ENCODE peak calls at places on chromosome 22, in seven cellular contexts. H is spleen, L is HCT116, M is tibial nerve, F is choroid plexus epithelial cell, Y is HFFc6, T is ovary. Z is an unnamed sample.

GRCh38 chr22:37544955-37545702 is 15.2 kb upstream of the CDC42EP1 start:
- DNase-seq in H (no peak), L (no peak), M (no peak), F (peak), Y (peak), T (peak), Z (peak)

GRCh38 chr22:19889951-19890350 is 35.3 kb upstream of the GNB1L start:
- DNase-seq in H (peak), L (no peak), M (no peak), F (no peak), Y (no peak), T (no peak), Z (no peak)

GRCh38 chr22:50252081-50253045 is 1.3 kb upstream of the HDAC10 start:
- DNase-seq in H (peak), L (no peak), M (peak), F (peak), Y (no peak), T (peak), Z (peak)

GRCh38 chr22:41021039-41021654 is 70.0 kb downstream of the RBX1 start:
- DNase-seq in H (peak), L (no peak), M (no peak), F (no peak), Y (no peak), T (peak), Z (peak)

GRCh38 chr22:41528132-41528766 is 16.0 kb downstream of the POLR3H start:
- DNase-seq in H (no peak), L (no peak), M (no peak), F (no peak), Y (no peak), T (no peak), Z (no peak)

GRCh38 chr22:32079110-32080089 is 36.3 kb downstream of the SLC5A1 start:
- DNase-seq in H (no peak), L (peak), M (no peak), F (peak), Y (peak), T (no peak), Z (peak)

GRCh38 chr22:20653012-20653794 is 120.7 kb upstream of the SERPIND1 start:
- DNase-seq in H (no peak), L (no peak), M (no peak), F (no peak), Y (no peak), T (no peak), Z (no peak)

GRCh38 chr22:21826204-21826603 is 41.2 kb downstream of the MAPK1 start:
- DNase-seq in H (no peak), L (no peak), M (no peak), F (no peak), Y (no peak), T (no peak), Z (no peak)

GRCh38 chr22:18042685-18043084 is 18.3 kb upstream of the MICAL3 start:
- DNase-seq in H (no peak), L (no peak), M (no peak), F (no peak), Y (peak), T (no peak), Z (peak)

GRCh38 chr22:32644252-32645100 is 157.0 kb upstream of the TIMP3 start:
- DNase-seq in H (peak), L (no peak), M (peak), F (peak), Y (no peak), T (peak), Z (peak)

GRCh38 chr22:50526849-50527801 is 1.7 kb upstream of the SCO2 start:
- DNase-seq in H (peak), L (no peak), M (no peak), F (no peak), Y (no peak), T (no peak), Z (peak)

GRCh38 chr22:38317237-38317994 is at the start of gene CSNK1E:
- DNase-seq in H (peak), L (no peak), M (peak), F (peak), Y (no peak), T (peak), Z (peak)

GRCh38 chr22:49154433-49154832 is 673.2 kb downstream of the BRD1 start:
- DNase-seq in H (peak), L (no peak), M (peak), F (no peak), Y (no peak), T (no peak), Z (no peak)

GRCh38 chr22:39627208-39627607 is 56.7 kb downstream of the CACNA1I start:
- DNase-seq in H (no peak), L (no peak), M (no peak), F (no peak), Y (no peak), T (no peak), Z (no peak)

GRCh38 chr22:40732996-40733292 is 53.7 kb downstream of the MCHR1 start:
- DNase-seq in H (no peak), L (no peak), M (no peak), F (no peak), Y (no peak), T (no peak), Z (no peak)

GRCh38 chr22:41508770-41509170 is 35.5 kb downstream of the POLR3H start:
- DNase-seq in H (no peak), L (no peak), M (no peak), F (no peak), Y (no peak), T (peak), Z (no peak)

GRCh38 chr22:48689206-48689605 is 1138.5 kb downstream of the BRD1 start:
- DNase-seq in H (no peak), L (no peak), M (no peak), F (no peak), Y (no peak), T (no peak), Z (no peak)

GRCh38 chr22:32552540-32552939 is 77.9 kb downstream of the FBXO7 start:
- DNase-seq in H (no peak), L (no peak), M (no peak), F (no peak), Y (no peak), T (no peak), Z (no peak)

GRCh38 chr22:32237021-32237420 is 18.1 kb downstream of the SLC5A4 start:
- DNase-seq in H (no peak), L (no peak), M (no peak), F (no peak), Y (no peak), T (no peak), Z (no peak)

GRCh38 chr22:50170453-50171318 is at the start of gene PANX2:
- DNase-seq in H (peak), L (no peak), M (no peak), F (peak), Y (no peak), T (peak), Z (no peak)

GRCh38 chr22:40727607-40728325 is 48.5 kb downstream of the MCHR1 start:
- DNase-seq in H (no peak), L (no peak), M (no peak), F (no peak), Y (no peak), T (no peak), Z (no peak)

GRCh38 chr22:32326647-32327046 is 31.0 kb upstream of the RFPL3 start:
- DNase-seq in H (peak), L (no peak), M (no peak), F (no peak), Y (no peak), T (no peak), Z (no peak)

GRCh38 chr22:39098026-39098425 is 982 bp downstream of the APOBEC3H start:
- DNase-seq in H (no peak), L (no peak), M (no peak), F (no peak), Y (no peak), T (no peak), Z (peak)

GRCh38 chr22:40487663-40488249 is 117.4 kb downstream of the SGSM3 start:
- DNase-seq in H (no peak), L (no peak), M (no peak), F (peak), Y (peak), T (no peak), Z (peak)

DNA sequence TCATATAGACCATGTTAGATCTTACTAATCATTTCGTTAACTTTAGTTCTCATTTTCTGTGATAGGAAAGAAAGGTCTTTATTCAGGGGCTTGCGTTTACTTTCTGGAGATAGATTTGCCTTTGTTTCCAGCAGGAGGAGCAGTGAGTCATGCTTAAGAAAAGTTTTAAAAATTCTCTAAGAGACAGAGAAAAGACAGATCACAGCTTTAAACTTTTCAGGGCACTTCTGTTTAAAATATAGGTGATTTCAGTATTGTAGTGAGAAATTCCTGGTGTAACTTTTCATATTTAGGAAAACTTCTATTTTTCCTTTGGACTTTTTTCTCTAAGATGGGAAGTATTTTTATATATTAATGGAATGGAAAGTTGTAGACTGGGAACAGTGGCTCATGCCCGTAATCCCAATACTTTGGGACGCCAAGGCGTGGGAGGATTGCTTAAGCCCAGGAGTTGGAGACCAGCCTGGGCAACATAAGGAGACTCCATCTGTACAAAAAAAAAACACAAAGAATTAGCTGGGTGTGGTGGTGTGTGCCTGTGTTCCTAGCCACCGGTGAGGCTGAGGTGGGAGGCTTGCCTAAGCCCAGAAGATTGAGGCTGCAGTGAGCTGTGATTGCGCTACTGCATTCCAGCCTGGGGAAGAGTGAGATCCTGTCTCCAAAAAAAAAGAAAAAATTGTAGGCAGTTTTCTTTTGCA is 60.3 kb downstream of the ATXN10 start:
- DNase-seq in H (no peak), L (no peak), M (no peak), F (peak), Y (no peak), T (no peak), Z (peak)
- TF ChIP-seq CTCF in H (no peak), L (peak), M (no peak), F (peak), Y (peak), T (no peak), Z (peak)

GRCh38 chr22:23501244-23501643 is 78.8 kb downstream of the IGLL1 start:
- DNase-seq in H (no peak), L (no peak), M (no peak), F (no peak), Y (no peak), T (peak), Z (no peak)
- TF ChIP-seq CTCF in H (no peak), L (no peak), M (no peak), F (no peak), Y (no peak), T (no peak), Z (no peak)

GRCh38 chr22:46414704-46415103 is 79.2 kb downstream of the TRMU start:
- DNase-seq in H (no peak), L (no peak), M (no peak), F (no peak), Y (no peak), T (no peak), Z (no peak)

GRCh38 chr22:46416537-46417267 is 81.2 kb downstream of the TRMU start:
- DNase-seq in H (no peak), L (no peak), M (no peak), F (no peak), Y (no peak), T (no peak), Z (no peak)

GRCh38 chr22:46417268-46417580 is 81.7 kb downstream of the TRMU start:
- DNase-seq in H (no peak), L (no peak), M (no peak), F (no peak), Y (no peak), T (no peak), Z (no peak)

GRCh38 chr22:46417769-46418168 is 82.3 kb downstream of the TRMU start:
- DNase-seq in H (no peak), L (no peak), M (no peak), F (no peak), Y (no peak), T (no peak), Z (no peak)

DNA sequence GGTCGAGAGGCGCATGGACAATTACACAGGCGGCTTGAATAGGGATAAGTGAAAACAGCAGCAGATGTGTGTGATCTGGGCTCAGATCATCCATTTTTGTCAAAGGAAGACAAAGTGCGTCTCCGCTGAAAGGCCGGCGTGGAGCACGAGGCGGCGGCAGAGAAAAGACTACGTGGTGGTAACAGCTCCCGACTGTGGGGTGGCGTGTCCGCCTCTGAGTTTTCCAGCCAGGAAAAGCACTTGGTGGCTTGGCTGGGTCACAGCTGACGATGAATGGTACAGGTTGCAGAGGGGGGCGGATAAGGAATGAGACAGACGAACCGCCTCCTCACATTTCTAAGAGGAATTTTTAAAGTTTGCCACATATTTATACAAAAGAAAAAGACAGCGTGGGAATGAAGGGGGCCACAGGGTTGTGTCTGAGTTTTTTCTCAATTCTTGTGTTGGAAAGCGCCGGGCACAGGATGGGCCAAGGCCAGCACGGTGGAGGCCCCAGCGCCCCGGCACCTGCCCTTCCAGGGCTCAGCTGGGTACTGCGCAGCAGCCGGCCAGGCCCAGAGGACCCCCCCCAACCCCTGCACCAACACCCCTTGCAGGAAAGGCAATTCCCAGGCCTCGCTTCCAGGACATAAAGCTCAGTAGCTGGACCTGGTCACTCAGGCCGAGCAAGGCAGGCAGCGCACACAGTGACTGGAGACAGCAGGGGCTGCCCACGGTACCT is 80.5 kb downstream of the TRMU start:
- DNase-seq in H (no peak), L (no peak), M (no peak), F (no peak), Y (no peak), T (no peak), Z (no peak)
- TF ChIP-seq CTCF in H (no peak), L (no peak), M (no peak), F (no peak), Y (no peak), T (no peak), Z (no peak)

GRCh38 chr22:35043251-35043931 is 22.6 kb upstream of the ISX start:
- DNase-seq in H (no peak), L (no peak), M (no peak), F (no peak), Y (no peak), T (no peak), Z (peak)
- TF ChIP-seq CTCF in H (peak), L (peak), M (no peak), F (peak), Y (peak), T (no peak), Z (no peak)

DNA sequence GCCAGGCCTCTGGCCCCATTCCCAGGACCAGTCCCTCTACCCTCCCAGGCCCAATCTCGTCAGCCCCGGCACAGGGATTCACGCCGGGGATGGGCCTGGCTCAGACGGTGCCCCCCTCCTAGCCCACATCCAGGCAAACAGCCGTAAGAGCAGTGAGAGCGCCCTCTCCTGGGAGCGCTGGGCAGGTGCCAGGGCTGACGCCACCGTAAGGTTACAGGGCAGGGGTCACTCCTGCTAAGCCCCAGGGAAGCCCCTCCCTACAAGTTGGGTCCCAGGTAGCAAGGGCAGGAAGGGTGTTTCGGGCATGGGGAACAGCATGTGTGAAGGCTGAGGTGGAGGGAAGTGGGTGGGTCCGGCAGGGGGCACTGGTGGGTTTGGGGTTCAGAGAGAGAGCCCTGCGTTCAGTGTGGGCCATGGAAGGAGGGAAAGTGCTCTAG is 19.2 kb upstream of the PPARA start:
- DNase-seq in H (no peak), L (no peak), M (no peak), F (no peak), Y (no peak), T (peak), Z (no peak)
- TF ChIP-seq CTCF in H (no peak), L (peak), M (no peak), F (peak), Y (peak), T (no peak), Z (peak)

DNA sequence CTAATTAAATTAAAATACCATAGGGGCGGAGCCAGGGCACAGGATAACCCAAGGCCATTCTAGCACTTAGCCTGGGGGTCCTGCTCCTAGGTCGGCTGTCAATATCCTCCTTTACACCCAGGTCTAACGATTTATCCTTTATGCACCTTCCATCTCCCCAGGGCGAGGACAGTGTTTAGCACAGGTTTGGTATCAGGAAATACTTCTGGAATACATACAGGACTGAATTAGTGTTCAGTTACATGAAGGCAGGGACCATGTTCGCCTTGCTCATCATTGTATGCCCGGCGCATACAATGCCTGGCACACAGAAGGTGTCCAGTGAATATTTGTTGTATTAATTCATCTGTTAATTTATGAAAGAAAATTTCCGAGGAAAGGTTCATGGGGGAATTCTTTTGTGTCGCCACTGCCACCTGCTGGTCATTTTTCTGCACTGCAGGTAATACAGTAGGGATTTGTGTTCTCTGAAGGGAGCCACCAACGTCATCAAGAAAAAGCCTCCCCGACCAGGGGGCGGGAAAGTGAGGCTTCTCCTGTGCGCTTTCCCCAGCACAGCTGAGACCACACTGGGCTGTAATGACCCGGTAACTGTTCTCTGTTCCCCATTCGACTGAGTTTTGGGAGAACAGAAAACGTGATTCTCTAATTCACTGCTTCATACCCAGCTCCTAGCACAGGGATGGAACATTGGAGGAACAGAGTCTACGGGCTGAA is 68.7 kb upstream of the ASPHD2 start:
- DNase-seq in H (no peak), L (peak), M (peak), F (peak), Y (peak), T (peak), Z (peak)
- TF ChIP-seq CTCF in H (peak), L (peak), M (peak), F (peak), Y (peak), T (peak), Z (peak)

GRCh38 chr22:43230571-43230970 is 43.6 kb upstream of the TTLL12 start:
- DNase-seq in H (no peak), L (no peak), M (no peak), F (no peak), Y (no peak), T (no peak), Z (no peak)

GRCh38 chr22:43226368-43226979 is 39.5 kb upstream of the TTLL12 start:
- DNase-seq in H (no peak), L (no peak), M (no peak), F (peak), Y (peak), T (peak), Z (no peak)

GRCh38 chr22:43228863-43229262 is 41.9 kb upstream of the TTLL12 start:
- DNase-seq in H (no peak), L (no peak), M (no peak), F (no peak), Y (no peak), T (no peak), Z (no peak)

GRCh38 chr22:43227231-43227630 is 40.3 kb upstream of the TTLL12 start:
- DNase-seq in H (no peak), L (no peak), M (peak), F (peak), Y (no peak), T (no peak), Z (no peak)

DNA sequence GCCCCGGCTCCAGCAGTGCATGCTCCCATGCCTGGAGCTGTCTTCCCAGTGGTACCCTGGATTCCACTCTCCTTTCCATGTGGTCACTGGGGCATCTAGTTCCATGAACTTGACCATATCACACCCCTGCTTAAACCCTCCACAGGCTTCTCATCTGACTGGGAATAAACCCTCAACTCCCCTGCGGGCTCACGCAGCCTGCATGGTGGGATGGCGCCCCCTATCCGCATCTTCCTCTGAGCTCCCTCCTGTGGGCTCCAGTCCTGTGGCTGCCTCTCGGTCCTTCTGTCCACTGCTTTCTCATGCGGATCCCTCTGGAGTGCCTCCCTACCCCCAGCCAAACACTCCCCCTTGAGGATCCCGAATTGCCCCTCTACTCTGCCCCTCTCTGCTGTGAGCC is 41.4 kb upstream of the TTLL12 start:
- DNase-seq in H (no peak), L (peak), M (no peak), F (peak), Y (no peak), T (no peak), Z (peak)
- TF ChIP-seq CTCF in H (peak), L (peak), M (no peak), F (peak), Y (peak), T (no peak), Z (peak)

GRCh38 chr22:31036671-31037550 is 44.2 kb upstream of the SMTN start:
- DNase-seq in H (no peak), L (no peak), M (no peak), F (no peak), Y (peak), T (peak), Z (peak)
- TF ChIP-seq CTCF in H (no peak), L (no peak), M (no peak), F (no peak), Y (peak), T (no peak), Z (no peak)

Z was measured in MCF 10A.